ENCODE peak calls at places on chromosomes 2 and 18, in nine cellular contexts. M is Peyer's patch, X is right lobe of liver, K is uterus, C is body of pancreas, B is A549, J is upper lobe of left lung, T is esophagus squamous epithelium, R is ovary. P is an unnamed sample.

GRCh38 chr2:216786676-216787075 is 73.2 kb downstream of the TNP1 start:
- DNase-seq in M (no peak), X (no peak), K (no peak), C (no peak), B (no peak), J (no peak), T (no peak), R (no peak), P (no peak)

GRCh38 chr18:7116001-7116831 is 1.4 kb downstream of the LAMA1 start:
- DNase-seq in M (no peak), X (no peak), K (no peak), C (no peak), B (no peak), J (no peak), T (no peak), R (no peak), P (no peak)

GRCh38 chr18:38369772-38370690 is 804.4 kb upstream of the CELF4 start:
- DNase-seq in M (no peak), X (no peak), K (no peak), C (no peak), B (no peak), J (no peak), T (no peak), R (no peak), P (no peak)

GRCh38 chr2:179020156-179020750 is 29.7 kb downstream of the CCDC141 start:
- DNase-seq in M (peak), X (peak), K (no peak), C (peak), B (peak), J (no peak), T (no peak), R (no peak), P (peak)

GRCh38 chr18:48607049-48607984 is 68.5 kb downstream of the CTIF start:
- DNase-seq in M (no peak), X (no peak), K (peak), C (peak), B (no peak), J (no peak), T (no peak), R (peak), P (peak)

GRCh38 chr2:85111819-85112281 is 21.3 kb upstream of the TCF7L1 start:
- DNase-seq in M (no peak), X (no peak), K (no peak), C (no peak), B (no peak), J (no peak), T (no peak), R (no peak), P (peak)

GRCh38 chr2:83686863-83687262 is 772.2 kb downstream of the SUCLG1 start:
- DNase-seq in M (no peak), X (no peak), K (no peak), C (no peak), B (no peak), J (no peak), T (no peak), R (no peak), P (no peak)

GRCh38 chr2:126317797-126318431 is 338.0 kb upstream of the GYPC start:
- DNase-seq in M (no peak), X (no peak), K (no peak), C (no peak), B (no peak), J (no peak), T (no peak), R (no peak), P (no peak)

GRCh38 chr2:151051584-151052220 is 210.0 kb downstream of the RBM43 start:
- DNase-seq in M (peak), X (no peak), K (no peak), C (peak), B (peak), J (no peak), T (no peak), R (no peak), P (no peak)

GRCh38 chr2:180456811-180457210 is 449.7 kb upstream of the CWC22 start:
- DNase-seq in M (no peak), X (no peak), K (no peak), C (no peak), B (no peak), J (no peak), T (no peak), R (no peak), P (no peak)

GRCh38 chr2:179842498-179843153 is 18.8 kb downstream of the ZNF385B start:
- DNase-seq in M (no peak), X (peak), K (no peak), C (no peak), B (peak), J (no peak), T (no peak), R (no peak), P (no peak)

GRCh38 chr2:206063635-206064034 is 22.3 kb downstream of the INO80D start:
- DNase-seq in M (no peak), X (no peak), K (no peak), C (no peak), B (no peak), J (no peak), T (no peak), R (no peak), P (no peak)

GRCh38 chr18:21745234-21745633 is 4.6 kb downstream of the MIB1 start:
- DNase-seq in M (no peak), X (no peak), K (no peak), C (no peak), B (no peak), J (no peak), T (no peak), R (no peak), P (no peak)

GRCh38 chr2:8527031-8527430 is 154.8 kb upstream of the ID2 start:
- DNase-seq in M (no peak), X (no peak), K (no peak), C (no peak), B (no peak), J (no peak), T (no peak), R (no peak), P (no peak)

GRCh38 chr2:8526403-8526696 is 155.5 kb upstream of the ID2 start:
- DNase-seq in M (no peak), X (no peak), K (no peak), C (no peak), B (no peak), J (no peak), T (no peak), R (no peak), P (no peak)

GRCh38 chr2:8525236-8525581 is 156.6 kb upstream of the ID2 start:
- DNase-seq in M (no peak), X (no peak), K (no peak), C (no peak), B (no peak), J (no peak), T (no peak), R (no peak), P (no peak)

GRCh38 chr2:8524823-8525222 is 157.0 kb upstream of the ID2 start:
- DNase-seq in M (no peak), X (no peak), K (no peak), C (no peak), B (no peak), J (no peak), T (no peak), R (no peak), P (no peak)

GRCh38 chr2:8525582-8526402 is 156.1 kb upstream of the ID2 start:
- DNase-seq in M (peak), X (peak), K (peak), C (peak), B (peak), J (peak), T (no peak), R (peak), P (no peak)
- TF ChIP-seq POLR2A in M (no peak), X (no peak), K (no peak), C (no peak), B (no peak), J (no peak), T (no peak), R (no peak), P (no peak)

GRCh38 chr2:46404181-46404759 is 75.1 kb upstream of the TMEM247 start:
- DNase-seq in M (no peak), X (no peak), K (no peak), C (no peak), B (no peak), J (no peak), T (no peak), R (no peak), P (no peak)
- TF ChIP-seq POLR2A in M (no peak), X (no peak), K (no peak), C (no peak), B (no peak), J (no peak), T (no peak), R (no peak), P (no peak)

GRCh38 chr2:25063876-25064660 is 22.2 kb downstream of the EFR3B start:
- DNase-seq in M (no peak), X (no peak), K (no peak), C (no peak), B (no peak), J (no peak), T (no peak), R (no peak), P (no peak)
- TF ChIP-seq POLR2A in M (no peak), X (no peak), K (no peak), C (no peak), B (no peak), J (no peak), T (no peak), R (no peak), P (no peak)

DNA sequence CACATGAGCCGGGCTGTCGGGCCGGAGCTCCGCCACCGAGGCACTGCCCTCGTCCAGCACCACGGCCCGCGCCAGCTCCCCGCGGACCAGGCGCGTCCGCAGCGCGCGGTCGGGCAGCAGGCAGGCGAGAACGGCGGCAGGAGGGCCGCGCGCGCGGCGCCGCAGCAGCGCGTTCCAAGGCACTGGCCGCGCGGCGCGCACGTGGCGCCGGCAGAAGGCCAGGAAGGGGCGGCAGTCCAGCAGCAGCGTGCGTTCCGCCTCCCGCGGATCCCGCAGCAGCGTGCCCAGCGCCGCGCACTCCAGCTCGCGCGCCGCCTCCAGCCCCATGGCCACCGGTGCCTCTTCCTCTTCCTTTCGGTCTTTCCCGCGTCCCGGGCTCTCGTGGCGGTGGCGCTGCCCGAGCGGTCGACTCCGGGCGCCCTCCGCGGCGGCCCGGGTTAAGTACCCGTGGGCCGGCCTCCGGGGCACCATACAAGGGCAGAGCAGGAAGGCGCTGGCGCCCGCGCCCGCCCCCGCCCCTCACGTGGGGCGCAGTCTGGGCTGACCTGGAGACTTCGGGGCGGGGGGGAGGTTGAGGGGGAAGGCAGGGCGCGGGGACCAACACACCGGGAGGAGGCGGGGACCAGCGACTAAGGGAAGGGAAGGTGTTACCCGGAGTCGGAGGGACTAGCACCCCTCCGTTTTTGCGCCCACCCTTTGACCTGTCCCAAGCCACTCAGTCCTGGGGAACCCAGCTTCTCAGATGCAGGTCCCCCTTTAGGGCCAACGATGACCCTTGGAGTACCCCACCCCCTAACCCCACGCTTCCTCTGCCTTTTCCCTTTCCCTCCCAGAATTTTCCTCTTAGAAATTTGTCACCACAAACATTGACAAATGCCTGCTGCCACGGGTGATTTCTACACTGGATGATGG is at the start of gene DUSP2:
- DNase-seq in M (peak), X (peak), K (peak), C (peak), B (peak), J (peak), T (peak), R (peak), P (no peak)
- TF ChIP-seq POLR2A in M (peak), X (peak), K (peak), C (peak), B (peak), J (no peak), T (peak), R (no peak), P (no peak)

GRCh38 chr2:23925702-23926288 is 1.1 kb downstream of the ATAD2B start:
- DNase-seq in M (peak), X (peak), K (peak), C (peak), B (peak), J (no peak), T (peak), R (no peak), P (peak)
- TF ChIP-seq POLR2A in M (peak), X (peak), K (peak), C (no peak), B (no peak), J (no peak), T (peak), R (no peak), P (peak)

DNA sequence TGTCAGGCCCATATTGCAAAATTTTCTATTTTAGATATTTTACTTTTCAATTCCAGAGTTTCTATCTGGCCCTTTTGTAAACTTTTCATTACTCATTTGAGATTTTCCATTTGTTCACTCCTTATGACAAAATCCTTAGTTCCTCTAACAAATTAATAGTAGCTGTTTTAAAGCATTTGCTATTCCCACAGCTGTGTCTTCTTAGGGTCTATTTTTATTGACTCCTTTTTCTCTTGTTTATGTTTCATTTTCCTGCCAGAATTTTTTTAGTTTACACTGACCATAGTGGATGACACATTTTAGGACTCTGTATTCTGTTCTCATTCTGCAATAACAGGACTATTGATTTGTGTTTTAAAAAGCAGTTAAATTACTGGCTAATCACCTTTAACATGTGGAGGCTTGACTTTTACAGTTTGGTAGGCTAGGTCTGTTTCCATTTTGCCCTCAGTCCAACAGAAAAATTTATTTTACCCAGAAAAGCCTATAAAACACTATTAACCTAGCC is 30.0 kb downstream of the PID1 start:
- DNase-seq in M (no peak), X (no peak), K (no peak), C (no peak), B (no peak), J (no peak), T (no peak), R (no peak), P (no peak)
- TF ChIP-seq POLR2A in M (no peak), X (no peak), K (no peak), C (no peak), B (no peak), J (no peak), T (no peak), R (no peak), P (no peak)

GRCh38 chr2:231198291-231199173 is at the start of gene ARMC9:
- DNase-seq in M (peak), X (peak), K (peak), C (peak), B (peak), J (peak), T (no peak), R (peak), P (peak)
- TF ChIP-seq POLR2A in M (no peak), X (peak), K (peak), C (no peak), B (peak), J (no peak), T (peak), R (no peak), P (peak)

GRCh38 chr2:25420820-25421237 is 79.1 kb upstream of the DNMT3A start:
- DNase-seq in M (peak), X (no peak), K (no peak), C (peak), B (no peak), J (no peak), T (no peak), R (no peak), P (no peak)

GRCh38 chr2:25419678-25420242 is 78.0 kb upstream of the DNMT3A start:
- DNase-seq in M (peak), X (no peak), K (no peak), C (no peak), B (no peak), J (no peak), T (no peak), R (no peak), P (no peak)

GRCh38 chr2:25421746-25422431 is 80.2 kb upstream of the DNMT3A start:
- DNase-seq in M (no peak), X (peak), K (no peak), C (no peak), B (no peak), J (no peak), T (no peak), R (no peak), P (no peak)

GRCh38 chr2:25418944-25419677 is 77.4 kb upstream of the DNMT3A start:
- DNase-seq in M (no peak), X (no peak), K (no peak), C (peak), B (no peak), J (no peak), T (no peak), R (no peak), P (no peak)

DNA sequence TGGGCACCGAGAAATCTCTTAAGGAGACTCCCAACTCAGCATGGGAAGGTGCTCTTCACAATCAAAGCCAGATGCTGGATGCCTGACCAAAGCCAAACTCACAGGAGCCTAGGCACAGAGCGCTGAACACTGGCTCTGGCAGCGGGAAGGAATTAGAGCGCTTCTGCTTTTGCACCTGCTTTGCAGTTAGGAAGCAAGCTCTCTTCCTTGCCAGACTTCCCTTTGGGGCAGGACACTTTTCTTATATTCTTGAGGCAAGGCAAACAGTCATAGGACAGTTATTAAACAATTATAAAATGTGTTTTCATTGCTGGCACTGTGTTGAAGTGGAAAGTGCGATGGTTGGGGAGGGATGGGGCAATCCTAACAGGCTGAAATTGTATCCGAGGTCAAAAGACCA is 79.6 kb upstream of the DNMT3A start:
- DNase-seq in M (no peak), X (no peak), K (no peak), C (no peak), B (no peak), J (no peak), T (no peak), R (no peak), P (no peak)
- TF ChIP-seq POLR2A in M (no peak), X (no peak), K (no peak), C (no peak), B (no peak), J (no peak), T (no peak), R (no peak), P (no peak)

GRCh38 chr2:219433666-219434467 is 776 bp upstream of the SPEG start:
- DNase-seq in M (no peak), X (no peak), K (no peak), C (no peak), B (peak), J (no peak), T (no peak), R (peak), P (no peak)

GRCh38 chr2:219434468-219434717 is 250 bp upstream of the SPEG start:
- DNase-seq in M (no peak), X (no peak), K (peak), C (no peak), B (no peak), J (no peak), T (no peak), R (peak), P (no peak)

GRCh38 chr2:219429958-219430586 is 4.6 kb upstream of the SPEG start:
- DNase-seq in M (no peak), X (no peak), K (no peak), C (no peak), B (no peak), J (no peak), T (no peak), R (no peak), P (no peak)

GRCh38 chr2:219428469-219428868 is 6.2 kb upstream of the SPEG start:
- DNase-seq in M (no peak), X (no peak), K (no peak), C (no peak), B (no peak), J (no peak), T (no peak), R (no peak), P (no peak)

DNA sequence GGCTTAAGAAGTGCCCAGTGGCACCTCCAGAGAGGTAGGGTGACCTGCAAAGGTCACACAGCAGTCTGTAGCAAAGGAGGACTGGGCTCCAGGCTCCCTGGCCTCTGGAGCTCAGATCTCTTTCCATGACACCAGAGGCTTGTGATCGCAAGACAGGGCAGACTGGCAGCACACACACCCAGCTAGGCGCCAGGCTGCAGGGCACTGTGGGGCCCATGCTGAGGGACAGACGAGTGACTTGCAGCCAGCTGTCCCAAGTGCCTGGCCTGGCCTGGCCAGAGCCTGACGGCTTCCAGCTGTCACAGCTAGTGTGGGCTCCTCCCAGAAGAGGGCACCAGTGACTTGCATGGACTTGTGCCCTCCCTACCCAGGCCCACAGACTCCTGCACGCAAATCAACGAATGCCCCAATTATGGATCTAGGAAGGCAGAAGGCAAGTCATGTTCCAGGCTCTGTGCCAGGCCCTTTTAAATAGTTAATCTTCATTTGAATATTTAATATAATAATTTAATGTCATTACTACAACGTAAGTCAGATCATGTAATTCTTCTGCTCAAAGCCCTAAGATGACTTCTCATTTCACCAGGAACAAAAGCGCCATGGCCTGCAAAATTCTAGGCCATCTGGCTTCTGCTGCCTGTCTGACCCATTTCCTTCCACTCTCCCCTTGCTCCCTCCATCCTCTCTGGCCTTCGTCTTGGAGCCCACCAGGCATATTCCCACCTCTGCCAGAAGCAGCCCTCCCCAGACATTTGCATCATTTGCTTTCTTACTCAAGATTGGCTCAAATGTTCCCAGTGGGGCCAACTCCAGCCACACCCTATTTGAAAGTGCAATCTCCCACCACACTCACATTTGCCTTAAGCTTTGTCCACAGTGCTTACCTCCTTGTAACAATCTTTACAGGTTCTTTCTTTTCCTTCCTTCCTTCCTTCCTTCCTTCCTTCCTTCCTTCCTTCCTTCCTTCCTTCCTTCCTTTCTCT is 3.7 kb upstream of the SPEG start:
- DNase-seq in M (no peak), X (no peak), K (no peak), C (no peak), B (peak), J (no peak), T (no peak), R (no peak), P (no peak)
- TF ChIP-seq POLR2A in M (no peak), X (no peak), K (no peak), C (no peak), B (no peak), J (no peak), T (no peak), R (no peak), P (no peak)

P was measured in H54.